ENCODE peak calls at places on chromosome 11, in six cellular contexts. One of them, this sample, is unnamed.

GRCh38 chr11:14641801-14642200 is 1.8 kb upstream of the PDE3B start:
- DNase-seq in K562: no peak
- DNase-seq in HepG2: no peak
- DNase-seq in GM12878: no peak
- DNase-seq in H1: no peak
- DNase-seq in SK-N-SH: no peak
- DNase-seq in this sample: no peak

GRCh38 chr11:69352715-69353325 is 58.9 kb downstream of the MYEOV start:
- DNase-seq in K562: no peak
- DNase-seq in GM12878: no peak
- DNase-seq in H1: peak
- DNase-seq in SK-N-SH: no peak
- DNase-seq in HepG2: no peak
- DNase-seq in this sample: no peak

GRCh38 chr11:78374917-78375316 is 42.7 kb downstream of the GAB2 start:
- DNase-seq in K562: no peak
- DNase-seq in GM12878: no peak
- DNase-seq in H1: no peak
- DNase-seq in SK-N-SH: no peak
- DNase-seq in HepG2: no peak
- DNase-seq in this sample: no peak

GRCh38 chr11:6067502-6067901 is 36.9 kb upstream of the OR56A1 start:
- DNase-seq in SK-N-SH: no peak
- DNase-seq in H1: no peak
- DNase-seq in HepG2: no peak
- DNase-seq in K562: no peak
- DNase-seq in GM12878: no peak
- DNase-seq in this sample: no peak

GRCh38 chr11:62392944-62393628 is 25.7 kb upstream of the SCGB1A1 start:
- DNase-seq in HepG2: peak
- DNase-seq in K562: peak
- DNase-seq in SK-N-SH: no peak
- DNase-seq in GM12878: no peak
- DNase-seq in H1: no peak
- DNase-seq in this sample: no peak

GRCh38 chr11:534592-535518 is 521 bp downstream of the HRAS start:
- DNase-seq in H1: peak
- DNase-seq in SK-N-SH: peak
- DNase-seq in HepG2: no peak
- DNase-seq in K562: no peak
- DNase-seq in GM12878: no peak
- DNase-seq in this sample: peak

GRCh38 chr11:20070459-20070858 is 89.8 kb downstream of the DBX1 start:
- DNase-seq in SK-N-SH: no peak
- DNase-seq in HepG2: peak
- DNase-seq in GM12878: no peak
- DNase-seq in H1: no peak
- DNase-seq in K562: no peak
- DNase-seq in this sample: no peak

GRCh38 chr11:30107899-30108298 is 91.1 kb upstream of the KCNA4 start:
- DNase-seq in HepG2: no peak
- DNase-seq in H1: no peak
- DNase-seq in GM12878: no peak
- DNase-seq in K562: no peak
- DNase-seq in SK-N-SH: no peak
- DNase-seq in this sample: no peak

GRCh38 chr11:116895053-116895757 is 57.8 kb upstream of the APOA1 start:
- DNase-seq in GM12878: no peak
- DNase-seq in K562: peak
- DNase-seq in HepG2: no peak
- DNase-seq in SK-N-SH: peak
- DNase-seq in H1: peak
- DNase-seq in this sample: peak
- TF ChIP-seq GABPA in GM12878: no peak
- TF ChIP-seq GABPA in K562: no peak
- TF ChIP-seq GABPA in HepG2: no peak
- TF ChIP-seq GABPA in SK-N-SH: no peak
- TF ChIP-seq GABPA in H1: no peak
- TF ChIP-seq GABPA in this sample: no peak

GRCh38 chr11:66607126-66607834 is 9.2 kb upstream of the RBM14 start:
- DNase-seq in HepG2: peak
- DNase-seq in GM12878: no peak
- DNase-seq in K562: no peak
- DNase-seq in H1: no peak
- DNase-seq in SK-N-SH: no peak
- DNase-seq in this sample: no peak
- TF ChIP-seq GABPA in HepG2: no peak
- TF ChIP-seq GABPA in GM12878: no peak
- TF ChIP-seq GABPA in K562: no peak
- TF ChIP-seq GABPA in H1: no peak
- TF ChIP-seq GABPA in SK-N-SH: no peak
- TF ChIP-seq GABPA in this sample: no peak

DNA sequence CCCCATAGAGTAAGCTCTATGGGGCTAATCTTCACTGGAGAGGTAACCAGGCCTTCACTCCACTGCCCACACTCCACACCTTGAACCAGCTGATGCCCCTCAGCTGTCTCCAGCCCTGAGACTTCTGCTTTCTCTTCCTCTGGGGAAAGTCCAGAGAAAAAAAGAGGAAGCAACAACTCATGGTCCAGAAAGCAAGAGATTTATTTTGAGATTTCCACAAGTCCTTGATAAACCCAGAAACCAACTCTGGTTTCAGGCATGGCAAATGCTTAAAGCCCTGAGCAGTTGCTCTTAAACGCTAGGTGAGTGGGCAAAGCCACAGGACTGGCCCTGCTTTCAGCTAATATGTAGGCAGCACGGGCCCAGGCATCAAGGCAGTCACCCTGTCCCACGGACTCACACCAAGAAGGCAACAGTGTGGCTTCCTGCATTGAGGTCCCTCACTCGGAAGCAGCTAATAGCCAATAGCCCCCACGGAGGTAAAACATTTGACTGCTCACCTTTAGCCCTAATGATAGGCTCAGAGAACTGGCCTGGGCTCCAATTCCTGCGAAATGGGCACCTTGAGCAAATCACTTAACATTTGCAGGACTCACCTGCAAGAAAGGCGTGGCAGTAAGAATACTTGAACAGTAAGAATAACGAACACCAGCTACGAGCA is 4.3 kb downstream of the CYB561A3 start:
- DNase-seq in H1: no peak
- DNase-seq in HepG2: no peak
- DNase-seq in GM12878: peak
- DNase-seq in SK-N-SH: no peak
- DNase-seq in K562: no peak
- DNase-seq in this sample: no peak
- TF ChIP-seq GABPA in H1: no peak
- TF ChIP-seq GABPA in HepG2: no peak
- TF ChIP-seq GABPA in GM12878: no peak
- TF ChIP-seq GABPA in SK-N-SH: no peak
- TF ChIP-seq GABPA in K562: no peak
- TF ChIP-seq GABPA in this sample: no peak

GRCh38 chr11:74153224-74153623 is 17.6 kb downstream of the C2CD3 start:
- DNase-seq in H1: no peak
- DNase-seq in SK-N-SH: no peak
- DNase-seq in HepG2: no peak
- DNase-seq in K562: no peak
- DNase-seq in GM12878: no peak
- DNase-seq in this sample: no peak
- TF ChIP-seq GABPA in H1: no peak
- TF ChIP-seq GABPA in SK-N-SH: no peak
- TF ChIP-seq GABPA in HepG2: no peak
- TF ChIP-seq GABPA in K562: no peak
- TF ChIP-seq GABPA in GM12878: no peak
- TF ChIP-seq GABPA in this sample: no peak